ENCODE peak calls at places on chromosomes 11 and 22, in ten cellular contexts. D, E, G, I, X, C, N, Y, K and Q are unnamed samples.
A peak's percentile ranks its signal among the peaks of the same experiment; 100 is the strongest.

GRCh38 chr11:21625982-21626381 is 566.9 kb upstream of the ANO5 start:
- DNase-seq in D (no peak), E (peak; percentile 5), G (no peak), I (peak; percentile 1), X (no peak), C (no peak), N (no peak), Y (no peak), K (no peak), Q (peak; percentile 54)

GRCh38 chr11:111148953-111149352 is 96.6 kb upstream of the POU2AF2 start:
- DNase-seq in D (no peak), E (no peak), G (no peak), I (peak; percentile 42), X (peak; percentile 41), C (no peak), N (no peak), Y (no peak), K (no peak), Q (peak; percentile 50)

GRCh38 chr22:41152902-41153301 is 52.2 kb upstream of the L3MBTL2 start:
- DNase-seq in D (no peak), E (no peak), G (no peak), I (no peak), X (peak; percentile 26), C (no peak), N (no peak), Y (no peak), K (no peak), Q (no peak)

GRCh38 chr11:127199306-127199801 is 198.8 kb upstream of the KIRREL3 start:
- DNase-seq in D (no peak), E (no peak), G (no peak), I (peak; percentile 6), X (no peak), C (no peak), N (no peak), Y (no peak), K (no peak), Q (peak; percentile 22)

GRCh38 chr11:20599424-20600346 is at the start of gene SLC6A5:
- DNase-seq in D (peak; percentile 59), E (peak; percentile 45), G (no peak), I (peak; percentile 77), X (peak; percentile 34), C (no peak), N (no peak), Y (no peak), K (no peak), Q (peak; percentile 40)

GRCh38 chr11:66557733-66558326 is 10.6 kb downstream of the CTSF start:
- DNase-seq in D (no peak), E (no peak), G (no peak), I (no peak), X (no peak), C (no peak), N (no peak), Y (no peak), K (no peak), Q (no peak)

GRCh38 chr11:6319001-6319878 is 1.1 kb downstream of the CAVIN3 start:
- DNase-seq in D (peak; percentile 52), E (no peak), G (no peak), I (peak; percentile 16), X (peak; percentile 68), C (peak; percentile 85), N (no peak), Y (no peak), K (no peak), Q (peak; percentile 11)

GRCh38 chr11:5596611-5597201 is at the start of gene TRIM6:
- DNase-seq in D (peak; percentile 66), E (peak; percentile 15), G (no peak), I (peak; percentile 23), X (peak; percentile 75), C (peak; percentile 81), N (no peak), Y (no peak), K (no peak), Q (peak; percentile 29)

GRCh38 chr11:57792060-57792541 is 30.5 kb downstream of the CTNND1 start:
- DNase-seq in D (peak; percentile 58), E (peak; percentile 88), G (no peak), I (peak; percentile 60), X (peak; percentile 48), C (no peak), N (peak; percentile 63), Y (peak; percentile 94), K (peak; percentile 75), Q (peak; percentile 44)

GRCh38 chr11:117259417-117259816 is 26.9 kb downstream of the RNF214 start:
- DNase-seq in D (no peak), E (no peak), G (no peak), I (peak; percentile 9), X (peak; percentile 68), C (no peak), N (no peak), Y (no peak), K (no peak), Q (peak; percentile 23)

GRCh38 chr11:6455070-6455469 is 14.3 kb upstream of the HPX start:
- DNase-seq in D (no peak), E (no peak), G (peak; percentile 16), I (no peak), X (no peak), C (no peak), N (no peak), Y (no peak), K (no peak), Q (no peak)

GRCh38 chr22:16960884-16961249 is 47.2 kb downstream of the GAB4 start:
- DNase-seq in D (no peak), E (no peak), G (no peak), I (no peak), X (no peak), C (peak; percentile 66), N (no peak), Y (no peak), K (no peak), Q (no peak)

GRCh38 chr11:22670803-22671202 is 4.4 kb downstream of the GAS2 start:
- DNase-seq in D (no peak), E (no peak), G (no peak), I (peak; percentile 61), X (no peak), C (no peak), N (no peak), Y (no peak), K (no peak), Q (peak; percentile 55)

GRCh38 chr11:285021-285893 is 3.7 kb upstream of the PGGHG start:
- DNase-seq in D (no peak), E (no peak), G (no peak), I (no peak), X (no peak), C (no peak), N (no peak), Y (no peak), K (peak; percentile 14), Q (no peak)